ENCODE peak calls at places on chromosomes 13 and 19, in five cellular contexts. One of them, this sample, is unnamed.

GRCh38 chr19:48868196-48868886 is at the start of gene PLEKHA4:
- DNase-seq in SK-MEL-5: peak
- DNase-seq in HFF-Myc: no peak
- DNase-seq in heart right ventricle: peak
- DNase-seq in neural crest cell: no peak
- DNase-seq in this sample: peak

GRCh38 chr19:33390120-33390907 is 16.8 kb downstream of the CEBPG start:
- DNase-seq in HFF-Myc: no peak
- DNase-seq in SK-MEL-5: no peak
- DNase-seq in neural crest cell: no peak
- DNase-seq in heart right ventricle: peak
- DNase-seq in this sample: no peak

GRCh38 chr13:97385146-97385545 is 48.8 kb upstream of the RAP2A start:
- DNase-seq in heart right ventricle: no peak
- DNase-seq in SK-MEL-5: no peak
- DNase-seq in neural crest cell: no peak
- DNase-seq in HFF-Myc: no peak
- DNase-seq in this sample: no peak

GRCh38 chr19:23070353-23070781 is 46.5 kb upstream of the ZNF730 start:
- DNase-seq in HFF-Myc: peak
- DNase-seq in SK-MEL-5: peak
- DNase-seq in heart right ventricle: peak
- DNase-seq in neural crest cell: no peak
- DNase-seq in this sample: no peak

GRCh38 chr19:29624489-29625210 is 18.6 kb downstream of the POP4 start:
- DNase-seq in SK-MEL-5: peak
- DNase-seq in heart right ventricle: no peak
- DNase-seq in HFF-Myc: no peak
- DNase-seq in neural crest cell: no peak
- DNase-seq in this sample: no peak

GRCh38 chr13:23579886-23580706 is 9.9 kb downstream of the TNFRSF19 start:
- DNase-seq in neural crest cell: no peak
- DNase-seq in HFF-Myc: no peak
- DNase-seq in SK-MEL-5: peak
- DNase-seq in heart right ventricle: no peak
- DNase-seq in this sample: no peak

GRCh38 chr19:18294467-18294864 is 13.0 kb upstream of the JUND start:
- DNase-seq in HFF-Myc: no peak
- DNase-seq in neural crest cell: no peak
- DNase-seq in SK-MEL-5: no peak
- DNase-seq in heart right ventricle: no peak
- DNase-seq in this sample: no peak

GRCh38 chr19:45498411-45499195 is at the start of gene PPM1N:
- DNase-seq in SK-MEL-5: no peak
- DNase-seq in heart right ventricle: no peak
- DNase-seq in HFF-Myc: no peak
- DNase-seq in neural crest cell: peak
- DNase-seq in this sample: no peak

GRCh38 chr13:50917572-50917971 is 8.0 kb downstream of the RNASEH2B start:
- DNase-seq in heart right ventricle: no peak
- DNase-seq in SK-MEL-5: no peak
- DNase-seq in HFF-Myc: no peak
- DNase-seq in neural crest cell: no peak
- DNase-seq in this sample: no peak

GRCh38 chr19:288911-289310 is 2.3 kb downstream of the PLPP2 start:
- DNase-seq in heart right ventricle: no peak
- DNase-seq in HFF-Myc: no peak
- DNase-seq in SK-MEL-5: no peak
- DNase-seq in neural crest cell: no peak
- DNase-seq in this sample: no peak

GRCh38 chr13:45086484-45086883 is 33.8 kb upstream of the GTF2F2 start:
- DNase-seq in HFF-Myc: peak
- DNase-seq in heart right ventricle: no peak
- DNase-seq in neural crest cell: no peak
- DNase-seq in SK-MEL-5: no peak
- DNase-seq in this sample: no peak

GRCh38 chr13:29640665-29641064 is 45.2 kb upstream of the SLC7A1 start:
- DNase-seq in heart right ventricle: no peak
- DNase-seq in neural crest cell: no peak
- DNase-seq in HFF-Myc: no peak
- DNase-seq in SK-MEL-5: no peak
- DNase-seq in this sample: no peak